ENCODE peak calls at places on chromosome 1, in eight cellular contexts. L is esophagus muscularis mucosa, C is progenitor cell of endocrine pancreas, I is cardiac fibroblast, X is lower lobe of right lung, H is glutamatergic neuron, N is kidney epithelial cell, Z is GM20000. J is an unnamed sample.

GRCh38 chr1:180533571-180533987 is 25.2 kb upstream of the OVAAL start:
- DNase-seq in N (no peak), C (peak; percentile 61), L (no peak), X (peak; percentile 73), Z (peak; percentile 72), I (peak; percentile 60), H (peak; percentile 82), J (peak; percentile 36)

GRCh38 chr1:54239041-54239410 is 39.1 kb downstream of the MRPL37 start:
- DNase-seq in X (no peak), I (no peak), N (no peak), H (no peak), L (no peak), Z (no peak), C (no peak), J (no peak)

GRCh38 chr1:30005972-30006619 is 717.3 kb downstream of the MATN1 start:
- DNase-seq in C (no peak), N (peak; percentile 72), X (no peak), L (peak; percentile 78), H (no peak), I (no peak), Z (no peak), J (no peak)

GRCh38 chr1:201488817-201489581 is 17.9 kb downstream of the CSRP1 start:
- DNase-seq in H (no peak), X (peak; percentile 75), C (no peak), Z (no peak), L (no peak), I (peak; percentile 91), N (peak; percentile 77), J (no peak)

GRCh38 chr1:58047265-58047858 is 499.2 kb downstream of the OMA1 start:
- DNase-seq in C (peak; percentile 16), N (no peak), I (peak; percentile 8), Z (peak; percentile 57), L (no peak), X (no peak), H (peak; percentile 66), J (no peak)

GRCh38 chr1:33286451-33287185 is 30.3 kb downstream of the ZNF362 start:
- DNase-seq in Z (no peak), X (no peak), L (no peak), I (no peak), C (no peak), N (no peak), H (no peak), J (no peak)

GRCh38 chr1:53482441-53483153 is 23.4 kb downstream of the DMRTB1 start:
- DNase-seq in X (no peak), L (no peak), C (no peak), N (no peak), H (no peak), I (no peak), Z (no peak), J (no peak)

GRCh38 chr1:111199881-111200801 is at the start of gene DENND2D:
- DNase-seq in I (no peak), L (peak; percentile 93), H (no peak), Z (no peak), C (no peak), N (no peak), X (peak; percentile 76), J (no peak)

GRCh38 chr1:226526801-226527595 is 21.6 kb upstream of the STUM start:
- DNase-seq in X (no peak), C (no peak), I (peak; percentile 36), Z (no peak), H (no peak), N (no peak), L (no peak), J (no peak)

GRCh38 chr1:219563568-219563967 is 49.3 kb downstream of the ZC3H11B start:
- DNase-seq in L (no peak), I (no peak), X (no peak), C (no peak), Z (no peak), H (no peak), N (no peak), J (no peak)

GRCh38 chr1:243719476-243719875 is 130.6 kb downstream of the AKT3 start:
- DNase-seq in H (no peak), X (no peak), I (no peak), N (no peak), C (no peak), L (no peak), Z (no peak), J (no peak)

GRCh38 chr1:115114308-115114707 is 25.0 kb upstream of the TSPAN2 start:
- DNase-seq in C (no peak), N (no peak), X (no peak), I (peak; percentile 48), H (no peak), L (no peak), Z (no peak), J (no peak)

GRCh38 chr1:236009857-236010256 is 55.0 kb downstream of the NID1 start:
- DNase-seq in I (peak; percentile 90), L (no peak), C (no peak), Z (no peak), H (no peak), X (no peak), N (no peak), J (no peak)

GRCh38 chr1:12013317-12013588 is 6.0 kb upstream of the MIIP start:
- DNase-seq in L (no peak), N (no peak), Z (no peak), H (no peak), X (no peak), I (no peak), C (no peak), J (no peak)

GRCh38 chr1:153032073-153032472 is 1.1 kb downstream of the SPRR1B start:
- DNase-seq in H (no peak), I (no peak), N (no peak), X (no peak), Z (no peak), C (no peak), L (no peak), J (no peak)

GRCh38 chr1:153030895-153031294 is at the start of gene SPRR1B:
- DNase-seq in X (no peak), L (no peak), H (no peak), Z (no peak), N (no peak), I (no peak), C (no peak), J (no peak)

GRCh38 chr1:153035211-153035610 is 4.2 kb downstream of the SPRR1B start:
- DNase-seq in H (no peak), I (no peak), N (no peak), X (no peak), Z (no peak), C (no peak), L (no peak), J (no peak)

GRCh38 chr1:153028771-153029170 is 2.2 kb upstream of the SPRR1B start:
- DNase-seq in Z (no peak), C (no peak), I (no peak), X (no peak), L (no peak), N (no peak), H (no peak), J (no peak)

GRCh38 chr1:153032677-153033308 is 1.8 kb downstream of the SPRR1B start:
- DNase-seq in Z (no peak), I (peak; percentile 25), H (no peak), X (no peak), L (no peak), C (no peak), N (peak; percentile 67), J (no peak)
- TF ChIP-seq CTCF in Z (no peak), I (no peak), H (no peak), X (no peak), L (no peak), C (peak; percentile 40), N (peak; percentile 52), J (no peak)

DNA sequence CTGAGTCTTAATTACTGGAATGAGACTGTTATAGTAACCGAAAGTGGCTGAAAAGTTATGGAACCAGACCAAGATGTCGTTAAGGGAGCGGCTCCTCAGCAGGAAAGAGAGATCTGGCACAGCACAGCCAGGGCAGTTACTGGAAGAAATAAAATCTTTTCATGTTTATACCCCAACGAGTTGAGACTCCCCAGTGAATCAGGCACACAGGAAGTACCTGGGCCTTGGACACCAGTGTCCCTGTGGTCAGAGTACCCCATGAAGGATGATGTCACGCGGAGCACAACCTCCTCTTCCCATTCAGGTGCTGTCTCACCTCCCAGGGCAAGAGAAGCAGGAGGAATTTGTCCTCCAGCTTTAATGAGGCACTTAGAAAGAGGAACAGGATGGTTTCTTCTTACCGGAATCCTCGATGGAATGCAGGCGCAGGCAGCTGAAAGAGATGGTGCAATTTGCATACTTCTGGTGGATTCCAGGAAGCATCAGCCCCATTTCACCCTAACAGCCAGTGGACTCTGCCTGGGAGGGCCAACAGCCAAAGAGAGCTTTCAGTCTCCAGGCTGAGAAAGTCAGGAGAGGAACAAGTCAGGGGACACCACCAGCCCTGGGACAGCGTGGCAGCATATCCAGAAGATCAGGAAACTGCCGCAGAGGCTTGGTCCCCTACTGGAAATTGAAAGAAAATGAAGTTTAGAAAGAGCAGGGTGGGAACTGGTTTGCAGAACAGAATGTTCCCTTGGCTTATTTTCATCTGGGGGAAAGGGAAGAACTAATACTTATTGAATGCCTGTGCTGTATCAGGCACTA is 35.9 kb upstream of the CTTNBP2NL start:
- DNase-seq in Z (no peak), I (peak; percentile 96), H (no peak), N (peak; percentile 21), C (no peak), X (peak; percentile 62), L (peak; percentile 92), J (no peak)
- TF ChIP-seq CTCF in Z (no peak), I (no peak), H (no peak), N (no peak), C (no peak), X (peak; percentile 29), L (no peak), J (no peak)

DNA sequence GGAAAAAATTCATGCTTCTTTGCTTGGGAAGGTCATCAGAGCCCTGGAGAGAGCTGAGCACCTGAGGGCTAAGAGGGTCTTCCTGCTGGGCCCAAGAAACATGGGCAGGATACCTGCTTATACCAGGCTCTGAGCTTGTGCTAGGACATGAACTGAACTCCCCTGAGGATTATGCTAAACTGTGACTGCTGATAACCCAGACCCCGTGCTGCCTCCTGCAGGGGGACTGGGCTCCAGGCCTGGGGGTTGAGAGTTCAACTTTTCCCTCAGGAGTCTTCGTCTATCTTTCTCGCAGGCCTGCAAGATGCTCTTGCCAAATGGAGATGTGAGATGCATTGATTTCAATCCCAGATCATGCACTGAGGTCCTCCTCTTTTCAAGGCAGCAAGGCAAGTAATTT is 368.5 kb downstream of the HHAT start:
- DNase-seq in C (no peak), N (no peak), I (no peak), Z (no peak), L (no peak), X (no peak), H (no peak), J (no peak)
- TF ChIP-seq CTCF in C (no peak), N (no peak), I (no peak), Z (no peak), L (no peak), X (no peak), H (no peak), J (no peak)

DNA sequence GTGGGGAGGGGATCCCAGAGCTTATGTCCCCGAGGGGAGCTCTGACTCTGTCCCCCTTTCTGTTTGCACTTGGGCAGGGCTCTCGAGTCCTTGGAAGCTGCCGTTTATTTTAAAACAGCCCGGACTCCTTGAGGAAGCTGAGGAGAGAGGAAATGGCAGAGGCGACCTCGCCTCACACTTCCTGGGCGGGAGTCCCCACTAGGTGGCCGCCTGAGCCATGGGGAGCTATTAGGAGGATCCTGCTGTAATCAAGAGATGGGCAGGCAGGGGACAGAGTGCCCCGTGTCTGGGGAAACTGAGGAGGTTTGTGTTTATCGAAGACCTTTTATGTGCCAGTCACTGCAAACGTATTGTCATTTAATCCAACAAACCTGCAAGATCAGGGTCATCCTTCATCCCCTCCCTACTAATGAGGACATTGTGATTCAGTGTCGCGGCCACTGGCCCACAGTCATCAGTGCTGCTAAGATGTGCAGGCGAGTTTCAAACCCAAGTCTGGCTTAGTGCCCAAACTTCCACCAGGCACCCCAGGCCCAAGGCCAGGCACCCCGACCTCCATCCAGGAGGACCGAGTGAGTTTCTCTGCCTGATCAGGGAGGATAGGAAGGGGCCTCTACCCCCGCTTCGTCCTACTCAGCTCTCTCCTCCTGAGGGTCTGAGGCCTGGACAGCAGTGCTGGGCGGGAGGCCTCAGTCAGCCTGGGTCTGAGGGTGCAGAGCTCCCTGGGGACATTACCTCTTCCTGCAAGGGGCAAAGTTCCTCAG is 316.9 kb upstream of the VAMP3 start:
- DNase-seq in X (no peak), H (peak; percentile 71), Z (no peak), N (no peak), L (no peak), I (no peak), C (no peak), J (no peak)
- TF ChIP-seq CTCF in X (peak; percentile 46), H (peak; percentile 40), Z (peak; percentile 21), N (peak; percentile 74), L (peak; percentile 33), I (peak; percentile 42), C (peak; percentile 53), J (no peak)